ENCODE peak calls at places on chromosomes 5 and 9, in four cellular contexts. G is PC-9, A is suprapubic skin, T is transverse colon. Q is an unnamed sample. For H3K36me3, the result is how much of the 10 kb centered on the place peaks cover.

GRCh38 chr9:36328798-36329411 is 70.7 kb upstream of the GNE start:
- DNase-seq in A (no peak), G (peak), T (peak), Q (no peak)

GRCh38 chr5:67806647-67807046 is 408.9 kb upstream of the PIK3R1 start:
- DNase-seq in G (no peak), A (no peak), T (no peak), Q (no peak)

GRCh38 chr5:69035665-69036064 is 58.1 kb upstream of the SLC30A5 start:
- DNase-seq in G (no peak), T (no peak), A (no peak), Q (no peak)

GRCh38 chr5:170571331-170571731 is 67.5 kb downstream of the KCNIP1 start:
- DNase-seq in A (no peak), G (peak), T (no peak), Q (no peak)

GRCh38 chr9:12884736-12885395 is 110.0 kb downstream of the LURAP1L start:
- DNase-seq in G (peak), A (no peak), T (no peak), Q (no peak)

GRCh38 chr9:98523231-98523901 is 185.4 kb downstream of the GABBR2 start:
- DNase-seq in G (no peak), T (no peak), A (no peak), Q (no peak)

GRCh38 chr5:151228986-151229385 is 5.1 kb upstream of the CCDC69 start:
- DNase-seq in A (no peak), T (no peak), G (no peak), Q (no peak)

GRCh38 chr9:131525643-131526565 is 5.2 kb downstream of the UCK1 start:
- DNase-seq in T (no peak), A (no peak), G (no peak), Q (no peak)

GRCh38 chr9:114694719-114695269 is 12.8 kb upstream of the TEX48 start:
- DNase-seq in G (no peak), A (no peak), T (no peak), Q (no peak)

GRCh38 chr9:88429595-88430430 is 41.6 kb downstream of the SPIN1 start:
- DNase-seq in A (no peak), G (no peak), T (no peak), Q (no peak)

GRCh38 chr9:18229992-18230676 is 243.8 kb upstream of the ADAMTSL1 start:
- DNase-seq in G (no peak), A (no peak), T (no peak), Q (no peak)

GRCh38 chr9:3865373-3865772 is 339.6 kb upstream of the RFX3 start:
- DNase-seq in T (no peak), G (no peak), A (no peak), Q (no peak)

GRCh38 chr5:57414857-57415256 is 67.8 kb downstream of the ACTBL2 start:
- DNase-seq in A (no peak), T (no peak), G (no peak), Q (no peak)

GRCh38 chr5:179302499-179303185 is 42.6 kb downstream of the ADAMTS2 start:
- DNase-seq in A (peak), T (no peak), G (no peak), Q (no peak)

GRCh38 chr9:131276891-131277672 is 772 bp upstream of the FAM78A start:
- DNase-seq in T (no peak), G (no peak), A (no peak), Q (no peak)

GRCh38 chr5:114467729-114468128 is 105.9 kb downstream of the KCNN2 start:
- DNase-seq in A (no peak), G (no peak), T (no peak), Q (no peak)

GRCh38 chr5:72511371-72512178 is 4.4 kb upstream of the ZNF366 start:
- DNase-seq in T (no peak), G (no peak), A (no peak), Q (no peak)

GRCh38 chr9:95171001-95171400 is 146.5 kb downstream of the FANCC start:
- DNase-seq in A (no peak), G (no peak), T (no peak), Q (no peak)

GRCh38 chr5:136631176-136631575 is 265.8 kb upstream of the TRPC7 start:
- DNase-seq in G (no peak), A (no peak), T (no peak), Q (no peak)

GRCh38 chr5:151092750-151093149 is 11.9 kb upstream of the TNIP1 start:
- DNase-seq in A (no peak), T (no peak), G (peak), Q (no peak)

GRCh38 chr9:120730661-120731514 is 16.6 kb upstream of the MEGF9 start:
- DNase-seq in A (no peak), G (peak), T (no peak), Q (peak)

GRCh38 chr9:88994820-88995180 is 3.5 kb downstream of the S1PR3 start:
- DNase-seq in G (no peak), A (no peak), T (no peak), Q (no peak)

GRCh38 chr5:61974680-61975079 is 331.3 kb upstream of the KIF2A start:
- DNase-seq in A (no peak), G (no peak), T (no peak), Q (no peak)

GRCh38 chr5:134758176-134758503 is 439 bp upstream of the DDX46 start:
- DNase-seq in T (no peak), G (no peak), A (no peak), Q (no peak)

GRCh38 chr5:66982514-66982913 is 214.1 kb downstream of the CD180 start:
- DNase-seq in G (no peak), A (no peak), T (no peak), Q (no peak)

GRCh38 chr5:180777475-180777874 is 25.1 kb downstream of the MGAT1 start:
- DNase-seq in G (no peak), T (no peak), A (no peak), Q (no peak)

GRCh38 chr5:180782748-180783147 is 19.9 kb downstream of the MGAT1 start:
- DNase-seq in G (no peak), T (no peak), A (no peak), Q (no peak)

GRCh38 chr5:180783340-180784052 is 19.1 kb downstream of the MGAT1 start:
- DNase-seq in A (no peak), T (no peak), G (no peak), Q (no peak)

GRCh38 chr5:180776376-180776775 is 26.2 kb downstream of the MGAT1 start:
- DNase-seq in T (no peak), G (no peak), A (no peak), Q (no peak)

DNA sequence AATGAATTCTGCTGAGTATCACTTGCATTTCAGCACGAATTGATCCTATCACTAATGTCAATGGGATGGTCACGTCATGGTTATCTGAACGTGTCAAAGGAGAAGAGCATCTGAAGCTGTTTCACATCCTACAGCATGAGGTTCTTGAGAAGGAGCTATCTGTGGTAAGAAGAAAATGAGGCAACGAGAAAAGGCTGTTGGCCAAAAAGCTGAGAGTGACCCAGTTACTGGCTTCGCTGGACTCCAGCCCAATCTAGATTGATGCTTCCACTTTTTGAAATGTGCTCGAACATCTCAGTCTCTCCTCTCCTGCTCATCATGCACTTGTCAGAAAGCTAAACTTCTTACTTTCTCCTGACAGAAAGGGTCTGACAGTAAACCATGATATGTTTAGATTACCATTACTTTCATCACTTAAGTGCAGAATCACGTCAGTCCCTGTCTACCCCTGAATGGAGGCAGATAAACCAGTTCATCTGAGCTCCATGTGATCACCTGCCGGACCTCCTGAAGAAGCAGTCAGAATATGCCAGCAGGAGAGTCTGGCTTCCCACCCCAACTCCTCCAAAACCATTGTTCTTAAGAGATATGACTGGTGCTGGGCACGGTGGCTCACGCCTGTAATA is 22.5 kb downstream of the MGAT1 start:
- DNase-seq in G (no peak), T (no peak), A (no peak), Q (no peak)
- H3K4me3 ChIP-seq in G (no peak), T (no peak), A (no peak), Q (no peak)

DNA sequence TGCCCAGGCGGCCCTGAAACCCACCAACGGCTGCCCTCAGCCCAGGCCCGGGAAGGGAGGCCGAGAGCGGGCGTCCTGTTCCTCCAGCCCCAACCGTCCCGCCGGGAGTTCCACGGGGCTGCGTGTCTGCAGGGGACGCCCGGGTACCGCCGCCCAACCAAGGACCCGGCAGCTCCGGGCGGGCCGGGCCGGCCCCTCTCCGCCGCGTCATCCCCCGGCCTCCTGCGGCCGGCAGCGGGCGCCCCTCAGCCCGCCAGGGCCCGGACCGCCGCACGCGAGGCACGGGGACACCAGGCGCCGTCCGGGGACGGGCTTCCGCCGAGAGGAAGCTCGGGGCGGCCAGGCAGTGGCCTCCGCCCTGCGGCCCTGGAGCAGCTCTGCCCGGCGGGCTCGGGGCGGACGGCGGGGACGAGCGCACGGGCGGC is 432 bp downstream of the FBXW5 start:
- DNase-seq in A (no peak), T (no peak), G (no peak), Q (peak)
- TF ChIP-seq CTCF in A (no peak), T (no peak), G (no peak), Q (no peak)

GRCh38 chr5:177535125-177535524 is 18.4 kb upstream of the DDX41 start:
- DNase-seq in A (no peak), G (no peak), T (no peak), Q (no peak)
- H3K36me3 ChIP-seq in A (half or more), G (under half), T (under half), Q (half or more)

DNA sequence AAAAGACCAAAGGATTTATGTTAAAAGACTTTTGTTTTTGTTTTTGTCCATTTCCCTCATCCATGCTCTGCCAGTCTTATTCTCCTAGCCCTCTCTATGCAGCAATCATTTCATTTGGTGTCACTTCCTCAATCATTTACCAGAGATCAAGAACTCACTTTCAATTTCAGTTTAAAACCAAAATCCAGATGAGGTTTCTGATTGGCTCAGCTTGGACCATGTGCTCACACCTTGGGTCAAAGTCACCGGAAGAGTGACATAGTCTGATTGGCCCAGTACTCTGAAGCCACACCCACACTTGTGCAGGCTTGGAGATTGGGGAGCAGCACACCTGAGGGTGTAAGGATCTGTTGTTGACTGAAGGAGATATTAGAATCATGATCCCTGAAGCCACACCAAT is 79.6 kb downstream of the TLR4 start:
- DNase-seq in T (peak), A (no peak), G (no peak), Q (no peak)
- H3K4me3 ChIP-seq in T (no peak), A (peak), G (peak), Q (peak)

GRCh38 chr9:17219261-17219660 is 84.4 kb downstream of the CNTLN start:
- DNase-seq in T (no peak), G (no peak), A (no peak), Q (no peak)
- TF ChIP-seq CTCF in T (no peak), G (peak), A (no peak), Q (no peak)

GRCh38 chr5:131528682-131529081 is 106.3 kb downstream of the RAPGEF6 start:
- DNase-seq in T (no peak), A (no peak), G (no peak), Q (no peak)
- H3K36me3 ChIP-seq in T (under half), A (under half), G (under half), Q (under half)

Q was measured in left ventricle myocardium inferior.